ENCODE peak calls at places on chromosomes 11 and 22, in eight cellular contexts. O is activated B cell treated with CpG ODN at 0.5 μM for 24 hours, P is cardiac fibroblast, V is Calu3, E is thoracic aorta, S is OCI-LY7, T is endodermal cell, D is astrocyte of the spinal cord. Q is an unnamed sample.

GRCh38 chr11:21511835-21512440 is 680.9 kb upstream of the ANO5 start:
- DNase-seq in O (no peak), P (peak; percentile 28), V (peak; percentile 83), E (no peak), S (peak; percentile 39), T (peak; percentile 96), D (peak; percentile 45), Q (peak; percentile 20)

GRCh38 chr22:26169312-26170111 is at the start of gene SEZ6L:
- DNase-seq in O (peak; percentile 25), P (no peak), V (no peak), E (no peak), S (no peak), T (peak; percentile 79), D (no peak), Q (peak; percentile 69)

GRCh38 chr11:68525930-68526329 is 65.4 kb downstream of the PPP6R3 start:
- DNase-seq in O (no peak), P (peak; percentile 55), V (no peak), E (no peak), S (no peak), T (no peak), D (peak; percentile 42), Q (no peak)

GRCh38 chr11:72239849-72240460 is 4.0 kb downstream of the PHOX2A start:
- DNase-seq in O (no peak), P (peak; percentile 43), V (peak; percentile 50), E (no peak), S (no peak), T (peak; percentile 74), D (no peak), Q (no peak)

GRCh38 chr11:75637998-75638397 is 30.8 kb downstream of the MAP6 start:
- DNase-seq in O (no peak), P (no peak), V (no peak), E (no peak), S (no peak), T (no peak), D (no peak), Q (no peak)

GRCh38 chr11:33900159-33900855 is 8.4 kb upstream of the LMO2 start:
- DNase-seq in O (no peak), P (no peak), V (no peak), E (no peak), S (no peak), T (no peak), D (no peak), Q (no peak)

GRCh38 chr11:102438311-102439062 is 14.1 kb downstream of the TMEM123 start:
- DNase-seq in O (no peak), P (no peak), V (no peak), E (no peak), S (no peak), T (no peak), D (no peak), Q (no peak)

GRCh38 chr11:73493838-73494598 is 103.9 kb downstream of the FAM168A start:
- DNase-seq in O (no peak), P (peak; percentile 82), V (peak; percentile 41), E (no peak), S (no peak), T (peak; percentile 88), D (peak; percentile 82), Q (no peak)

GRCh38 chr11:103210543-103210942 is 101.3 kb downstream of the DYNC2H1 start:
- DNase-seq in O (no peak), P (no peak), V (no peak), E (no peak), S (no peak), T (no peak), D (no peak), Q (no peak)

GRCh38 chr11:45665206-45665932 is at the start of gene CHST1:
- DNase-seq in O (no peak), P (peak; percentile 65), V (peak; percentile 50), E (no peak), S (no peak), T (peak; percentile 76), D (peak; percentile 13), Q (no peak)

GRCh38 chr11:61007971-61008896 is 36.8 kb downstream of the CD6 start:
- DNase-seq in O (no peak), P (no peak), V (no peak), E (no peak), S (no peak), T (peak; percentile 96), D (no peak), Q (peak; percentile 76)

GRCh38 chr11:73242291-73243092 is 24.4 kb downstream of the P2RY2 start:
- DNase-seq in O (peak; percentile 65), P (peak; percentile 77), V (peak; percentile 86), E (no peak), S (peak; percentile 79), T (peak; percentile 97), D (peak; percentile 70), Q (peak; percentile 87)

GRCh38 chr11:73270089-73270854 is 1.9 kb upstream of the P2RY6 start:
- DNase-seq in O (no peak), P (no peak), V (no peak), E (no peak), S (peak; percentile 44), T (peak; percentile 69), D (no peak), Q (no peak)

GRCh38 chr11:130999992-131000770 is 83.9 kb upstream of the SNX19 start:
- DNase-seq in O (no peak), P (peak; percentile 82), V (peak; percentile 4), E (no peak), S (no peak), T (no peak), D (peak; percentile 89), Q (no peak)

GRCh38 chr11:80702264-80702663 is 1261.4 kb upstream of the TENM4 start:
- DNase-seq in O (no peak), P (no peak), V (no peak), E (no peak), S (no peak), T (no peak), D (no peak), Q (no peak)

GRCh38 chr11:57417056-57417455 is 9.9 kb downstream of the SLC43A3 start:
- DNase-seq in O (no peak), P (peak; percentile 89), V (no peak), E (no peak), S (no peak), T (no peak), D (no peak), Q (no peak)

GRCh38 chr22:29245626-29246385 is 22.0 kb downstream of the RHBDD3 start:
- DNase-seq in O (peak; percentile 56), P (peak; percentile 79), V (peak; percentile 77), E (no peak), S (peak; percentile 70), T (peak; percentile 91), D (peak; percentile 60), Q (peak; percentile 85)

GRCh38 chr11:8277691-8278090 is 14.0 kb upstream of the LMO1 start:
- DNase-seq in O (no peak), P (no peak), V (no peak), E (no peak), S (no peak), T (peak; percentile 34), D (no peak), Q (no peak)

GRCh38 chr11:24762076-24762475 is 265.2 kb downstream of the LUZP2 start:
- DNase-seq in O (no peak), P (no peak), V (no peak), E (no peak), S (no peak), T (no peak), D (no peak), Q (no peak)

DNA sequence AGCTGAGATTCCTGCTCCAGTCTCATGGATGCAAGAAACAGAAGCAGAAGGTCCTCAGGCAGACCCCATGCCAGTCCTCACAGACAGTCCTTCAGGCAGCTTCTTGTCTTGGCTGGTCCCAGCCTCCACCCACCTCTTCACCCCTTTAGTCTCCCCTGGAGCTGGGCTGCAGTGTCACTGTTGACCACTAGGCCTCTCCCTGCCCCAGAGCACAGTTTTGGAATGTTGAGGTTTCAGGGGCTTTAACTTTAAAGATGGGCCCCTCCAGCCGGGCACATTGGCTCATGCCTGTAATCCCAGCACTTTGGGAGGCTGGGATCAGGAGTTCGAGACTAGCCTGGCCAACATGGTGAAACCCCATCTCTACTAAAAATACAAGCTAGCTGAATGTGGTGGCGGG is 39.5 kb upstream of the GCAT start:
- DNase-seq in O (no peak), P (no peak), V (no peak), E (no peak), S (no peak), T (peak; percentile 69), D (no peak), Q (no peak)
- TF ChIP-seq CTCF in O (no peak), P (peak; percentile 42), V (peak; percentile 29), E (no peak), S (peak; percentile 58), T (peak; percentile 69), D (peak; percentile 34), Q (peak; percentile 4)

GRCh38 chr11:109040303-109040702 is 375.4 kb downstream of the DDX10 start:
- DNase-seq in O (no peak), P (no peak), V (no peak), E (no peak), S (no peak), T (peak; percentile 74), D (no peak), Q (no peak)
- TF ChIP-seq CTCF in O (no peak), P (peak; percentile 20), V (no peak), E (no peak), S (no peak), T (peak; percentile 69), D (peak; percentile 15), Q (no peak)

DNA sequence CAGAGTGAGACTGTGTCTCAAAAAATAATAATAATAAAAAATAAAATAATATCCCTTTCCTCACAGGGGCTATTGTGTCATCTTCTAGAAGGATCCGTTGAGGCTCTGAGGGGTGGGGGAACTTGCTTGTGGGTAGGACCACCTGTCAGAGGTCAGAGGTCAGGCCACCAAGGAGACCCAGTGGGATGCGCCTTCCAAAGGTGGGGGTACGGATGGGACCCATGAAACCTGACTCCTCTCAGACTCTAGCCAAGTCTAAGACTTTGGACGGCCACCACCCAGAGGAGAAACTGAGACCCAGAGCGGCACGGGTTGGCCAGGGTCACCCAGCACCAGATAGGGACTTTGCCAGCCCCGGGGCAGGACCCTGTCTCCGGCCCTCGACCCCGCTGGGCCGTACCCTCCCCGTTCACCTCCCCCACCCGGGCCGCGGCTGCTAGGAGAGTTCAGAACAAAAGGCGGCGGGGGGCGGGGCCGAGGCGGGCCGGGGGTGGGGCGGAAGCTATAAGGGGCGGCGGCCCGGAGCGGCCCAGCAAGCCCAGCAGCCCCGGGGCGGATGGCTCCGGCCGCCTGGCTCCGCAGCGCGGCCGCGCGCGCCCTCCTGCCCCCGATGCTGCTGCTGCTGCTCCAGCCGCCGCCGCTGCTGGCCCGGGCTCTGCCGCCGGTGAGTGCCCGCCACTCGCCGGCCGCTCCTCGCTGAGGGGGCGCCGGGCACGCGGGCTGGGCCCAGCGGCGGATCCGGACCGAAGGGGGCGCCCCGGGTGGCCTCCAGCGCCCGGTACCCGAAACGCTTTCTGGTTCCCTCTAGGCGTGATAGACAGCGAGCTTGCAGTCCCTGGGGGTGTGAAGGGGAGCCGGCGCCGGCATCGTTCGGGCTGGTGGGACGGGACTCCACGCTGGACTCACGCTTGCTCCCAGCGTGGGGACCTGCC is at the start of gene MMP11:
- DNase-seq in O (peak; percentile 60), P (peak; percentile 47), V (peak; percentile 50), E (no peak), S (peak; percentile 72), T (peak; percentile 91), D (no peak), Q (peak; percentile 87)
- TF ChIP-seq CTCF in O (no peak), P (no peak), V (no peak), E (no peak), S (peak; percentile 48), T (peak; percentile 28), D (no peak), Q (no peak)

DNA sequence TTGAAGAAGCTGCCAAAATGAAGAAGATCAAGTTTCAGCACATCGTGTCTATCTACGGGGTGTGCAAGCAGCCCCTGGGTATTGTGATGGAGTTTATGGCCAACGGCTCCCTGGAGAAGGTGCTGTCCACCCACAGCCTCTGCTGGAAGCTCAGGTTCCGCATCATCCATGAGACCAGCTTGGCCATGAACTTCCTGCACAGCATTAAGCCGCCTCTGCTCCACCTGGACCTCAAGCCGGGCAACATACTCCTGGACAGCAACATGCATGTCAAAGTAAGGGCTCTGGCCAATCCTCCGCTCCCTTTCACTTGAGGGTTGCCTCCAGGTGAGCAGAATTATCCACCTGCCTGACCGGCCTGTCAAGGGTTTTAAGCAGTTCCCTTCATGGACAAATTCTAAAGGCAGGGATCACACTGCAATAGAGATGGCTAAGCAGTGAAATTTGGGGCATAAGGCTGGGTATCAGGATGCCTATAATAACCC is 6.0 kb downstream of the ANKK1 start:
- DNase-seq in O (no peak), P (no peak), V (no peak), E (no peak), S (no peak), T (no peak), D (no peak), Q (no peak)
- TF ChIP-seq CTCF in O (no peak), P (no peak), V (no peak), E (no peak), S (no peak), T (no peak), D (no peak), Q (no peak)

Q was measured in GM20000.